ENCODE peak calls at places on chromosome 13, in four cellular contexts. L is left ventricle myocardium inferior; H is heart right ventricle; O is CD8-positive, alpha-beta T cell. X is an unnamed sample.

GRCh38 chr13:98089246-98089645 is 53.6 kb upstream of the FARP1 start:
- DNase-seq in L (no peak), H (no peak), O (no peak), X (no peak)

GRCh38 chr13:34502011-34502410 is 440.1 kb upstream of the NBEA start:
- DNase-seq in L (no peak), H (no peak), O (no peak), X (no peak)

GRCh38 chr13:73740681-73741080 is 393.5 kb downstream of the KLF12 start:
- DNase-seq in L (no peak), H (peak), O (no peak), X (no peak)

GRCh38 chr13:47463726-47464125 is 537.3 kb downstream of the SUCLA2 start:
- DNase-seq in L (no peak), H (no peak), O (no peak), X (peak)

GRCh38 chr13:80367473-80367872 is 26.5 kb upstream of the SPRY2 start:
- DNase-seq in L (no peak), H (no peak), O (no peak), X (no peak)

GRCh38 chr13:26465954-26466353 is 91.5 kb upstream of the WASF3 start:
- DNase-seq in L (no peak), H (no peak), O (no peak), X (no peak)

GRCh38 chr13:36837354-36838092 is 18.5 kb downstream of the RFXAP start:
- DNase-seq in L (no peak), H (peak), O (no peak), X (no peak)

GRCh38 chr13:112869202-112870061 is 99.6 kb upstream of the MCF2L start:
- DNase-seq in L (no peak), H (no peak), O (no peak), X (no peak)

GRCh38 chr13:99528547-99528946 is 27.3 kb downstream of the TM9SF2 start:
- DNase-seq in L (no peak), H (no peak), O (no peak), X (no peak)

GRCh38 chr13:97122381-97122996 is 99.6 kb upstream of the MBNL2 start:
- DNase-seq in L (no peak), H (no peak), O (no peak), X (no peak)

DNA sequence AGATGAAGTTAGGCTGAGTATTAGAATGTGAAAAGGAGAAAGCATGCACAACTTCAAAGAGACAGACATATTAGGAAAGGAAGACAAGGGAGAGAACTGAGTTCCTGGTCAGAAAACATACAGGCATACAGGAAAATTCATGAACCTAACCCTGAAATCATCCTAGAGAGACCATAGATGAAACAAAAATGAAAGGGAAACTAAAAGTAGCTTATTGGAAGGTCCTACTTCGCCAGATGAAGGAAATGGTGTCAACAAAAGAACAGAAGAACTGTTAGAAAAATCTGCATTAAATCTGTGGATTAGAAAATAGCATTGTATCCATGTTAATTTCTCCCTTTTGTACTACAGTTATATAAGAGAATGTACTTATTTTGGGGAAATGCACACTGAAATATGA is 169.0 kb upstream of the UFM1 start:
- DNase-seq in L (no peak), H (no peak), O (no peak), X (no peak)
- TF ChIP-seq CTCF in L (no peak), H (no peak), O (no peak), X (no peak)

GRCh38 chr13:42991892-42992584 is at the start of gene EPSTI1:
- DNase-seq in L (peak), H (peak), O (peak), X (peak)
- H3K27ac ChIP-seq in L (peak), H (peak), O (peak), X (peak)

GRCh38 chr13:111153977-111154332 is 38.8 kb downstream of the ARHGEF7 start:
- DNase-seq in L (peak), H (no peak), O (peak), X (peak)
- TF ChIP-seq CTCF in L (peak), H (no peak), O (no peak), X (peak)

GRCh38 chr13:40595693-40596092 is 70.7 kb downstream of the FOXO1 start:
- DNase-seq in L (no peak), H (no peak), O (no peak), X (no peak)
- H3K27ac ChIP-seq in L (no peak), H (peak), O (no peak), X (no peak)

DNA sequence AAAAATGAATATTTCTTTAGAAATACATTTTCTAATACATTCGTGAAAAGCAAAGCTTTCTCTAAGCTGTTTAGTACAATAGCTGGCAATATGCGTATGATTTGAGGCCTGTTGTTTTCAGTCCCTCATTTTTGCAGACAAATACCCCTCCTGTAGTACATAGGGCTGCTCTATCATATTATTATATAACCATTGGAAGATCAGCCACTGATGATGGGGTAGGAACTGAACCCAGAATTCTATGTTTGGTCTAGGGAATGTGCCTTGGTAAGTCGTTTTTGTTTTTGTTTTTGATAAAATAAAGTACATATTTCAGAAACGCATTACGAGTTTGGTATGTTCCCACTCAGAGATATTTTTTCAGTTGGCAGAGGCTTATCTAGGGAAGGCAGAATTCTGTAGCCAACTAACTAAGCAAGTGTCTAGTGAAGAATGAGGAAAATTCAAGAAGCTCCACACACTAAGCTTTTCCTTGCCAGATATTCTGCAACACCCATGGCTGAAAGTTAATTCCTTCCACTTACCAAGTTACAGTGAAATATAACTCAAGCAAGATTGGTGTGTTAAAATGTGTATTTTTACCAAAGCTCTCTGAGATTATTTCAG is 656.9 kb upstream of the MIR17HG start:
- DNase-seq in L (no peak), H (no peak), O (no peak), X (no peak)
- TF ChIP-seq CTCF in L (no peak), H (no peak), O (no peak), X (no peak)

DNA sequence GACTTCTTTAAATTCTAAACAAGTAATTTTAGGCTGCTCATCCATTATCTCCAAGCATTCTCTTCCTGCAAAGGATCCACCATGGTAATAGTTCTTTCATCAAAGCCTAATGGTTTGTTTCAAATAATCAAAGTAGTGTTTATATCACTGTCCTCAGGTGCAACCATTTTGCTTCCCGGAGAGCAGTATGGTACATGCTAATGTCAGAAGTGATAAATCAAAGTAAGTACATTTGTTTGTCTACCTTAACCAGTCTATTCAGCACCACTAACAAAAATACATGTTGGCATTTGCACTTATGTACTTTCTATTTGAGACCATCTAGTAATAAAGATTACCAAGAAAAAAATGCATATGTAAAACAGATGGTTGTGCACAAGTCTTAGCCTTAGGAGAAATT is 37.5 kb downstream of the DACH1 start:
- DNase-seq in L (no peak), H (no peak), O (no peak), X (no peak)
- H3K27ac ChIP-seq in L (no peak), H (no peak), O (no peak), X (no peak)